ENCODE peak calls at places on chromosomes 2 and 18, in eight cellular contexts. J is right lobe of liver; N is effector memory CD4-positive, alpha-beta T cell; C is tibial artery; B is IMR-90; Q is Panc1; K is heart left ventricle; G is body of pancreas. E is an unnamed sample.

GRCh38 chr2:53600835-53601234 is 166.8 kb upstream of the CHAC2 start:
- DNase-seq in J (no peak), N (no peak), C (no peak), B (no peak), Q (no peak), K (no peak), G (no peak), E (no peak)

GRCh38 chr2:227616631-227617030 is 667 bp upstream of the SCYGR4 start:
- DNase-seq in J (no peak), N (no peak), C (no peak), B (no peak), Q (no peak), K (no peak), G (no peak), E (no peak)

GRCh38 chr18:49628993-49629795 is 67.3 kb downstream of the LIPG start:
- DNase-seq in J (peak; percentile 89), N (no peak), C (no peak), B (no peak), Q (no peak), K (peak; percentile 42), G (peak; percentile 45), E (no peak)

GRCh38 chr2:233161730-233162129 is 89.7 kb upstream of the ATG16L1 start:
- DNase-seq in J (no peak), N (no peak), C (no peak), B (no peak), Q (no peak), K (no peak), G (no peak), E (no peak)

GRCh38 chr2:120940319-120940696 is 204.6 kb downstream of the GLI2 start:
- DNase-seq in J (no peak), N (no peak), C (no peak), B (no peak), Q (no peak), K (no peak), G (no peak), E (no peak)

GRCh38 chr18:26574958-26575864 is 26.9 kb upstream of the KCTD1 start:
- DNase-seq in J (peak; percentile 48), N (no peak), C (no peak), B (peak; percentile 46), Q (no peak), K (peak; percentile 58), G (peak; percentile 32), E (peak; percentile 20)

GRCh38 chr2:191478754-191479679 is 198.9 kb upstream of the NABP1 start:
- DNase-seq in J (peak; percentile 53), N (no peak), C (no peak), B (peak; percentile 39), Q (no peak), K (peak; percentile 72), G (peak; percentile 75), E (peak; percentile 35)

GRCh38 chr2:48424356-48424755 is 105.6 kb upstream of the STON1 start:
- DNase-seq in J (no peak), N (no peak), C (no peak), B (no peak), Q (no peak), K (no peak), G (no peak), E (no peak)

GRCh38 chr18:75635096-75635495 is 207.6 kb upstream of the SMIM21 start:
- DNase-seq in J (no peak), N (no peak), C (no peak), B (no peak), Q (no peak), K (no peak), G (no peak), E (no peak)

GRCh38 chr2:72115361-72116080 is 32.1 kb downstream of the CYP26B1 start:
- DNase-seq in J (no peak), N (no peak), C (peak; percentile 60), B (peak; percentile 73), Q (peak; percentile 58), K (no peak), G (no peak), E (no peak)

GRCh38 chr2:203656522-203657287 is 49.7 kb upstream of the CD28 start:
- DNase-seq in J (peak; percentile 88), N (no peak), C (peak; percentile 78), B (peak; percentile 35), Q (no peak), K (peak; percentile 52), G (peak; percentile 54), E (no peak)

GRCh38 chr18:74333091-74333490 is 17.5 kb downstream of the C18orf63 start:
- DNase-seq in J (no peak), N (no peak), C (no peak), B (no peak), Q (no peak), K (no peak), G (no peak), E (no peak)

GRCh38 chr2:196840171-196840570 is 31.0 kb upstream of the C2orf66 start:
- DNase-seq in J (no peak), N (no peak), C (no peak), B (no peak), Q (no peak), K (no peak), G (no peak), E (no peak)

GRCh38 chr18:76491436-76491800 is 3.6 kb downstream of the ZNF516 start:
- DNase-seq in J (peak; percentile 91), N (peak; percentile 40), C (peak; percentile 78), B (peak; percentile 68), Q (no peak), K (peak; percentile 80), G (peak; percentile 79), E (peak; percentile 80)

GRCh38 chr18:68583685-68584084 is 131.2 kb downstream of the TMX3 start:
- DNase-seq in J (no peak), N (no peak), C (no peak), B (no peak), Q (no peak), K (no peak), G (no peak), E (no peak)

GRCh38 chr2:188142088-188142487 is 149.6 kb upstream of the GULP1 start:
- DNase-seq in J (no peak), N (no peak), C (no peak), B (no peak), Q (no peak), K (no peak), G (no peak), E (no peak)

GRCh38 chr2:84957771-84958134 is 13.2 kb upstream of the KCMF1 start:
- DNase-seq in J (no peak), N (no peak), C (no peak), B (no peak), Q (no peak), K (no peak), G (no peak), E (no peak)

GRCh38 chr2:84959494-84960156 is 11.3 kb upstream of the KCMF1 start:
- DNase-seq in J (no peak), N (no peak), C (peak; percentile 1), B (peak; percentile 64), Q (peak; percentile 76), K (no peak), G (peak; percentile 74), E (no peak)

GRCh38 chr2:84958135-84959044 is 12.6 kb upstream of the KCMF1 start:
- DNase-seq in J (no peak), N (no peak), C (peak; percentile 59), B (peak; percentile 97), Q (peak; percentile 97), K (no peak), G (peak; percentile 87), E (no peak)

GRCh38 chr2:84959045-84959493 is 11.9 kb upstream of the KCMF1 start:
- DNase-seq in J (no peak), N (no peak), C (peak; percentile 19), B (peak; percentile 90), Q (no peak), K (no peak), G (peak; percentile 22), E (no peak)

DNA sequence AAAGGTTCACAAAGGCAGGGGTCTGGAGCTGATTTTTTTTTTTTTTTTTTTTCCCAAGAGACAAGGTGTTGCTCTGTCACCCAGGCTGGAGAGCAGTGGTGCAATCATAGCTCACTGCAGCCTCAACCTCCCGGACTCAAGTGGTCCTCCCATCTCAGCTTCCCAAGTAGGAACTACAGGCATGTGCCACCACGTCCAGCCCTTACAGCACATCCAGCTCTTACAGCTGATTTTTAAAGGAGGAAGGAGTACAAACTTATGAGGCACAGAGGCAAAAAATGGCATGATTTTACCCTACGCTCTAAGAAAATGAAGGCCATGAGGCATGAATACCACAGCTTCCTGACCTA is 10.8 kb upstream of the KCMF1 start:
- DNase-seq in J (no peak), N (no peak), C (peak; percentile 31), B (no peak), Q (no peak), K (no peak), G (no peak), E (no peak)
- H3K4me1 ChIP-seq in J (no peaks in the 10 kb centered on the region), N (no peaks in the 10 kb centered on the region), C (peaks cover 17% of the 10 kb centered on the region), B (peaks cover 29% of the 10 kb centered on the region), Q (peaks cover 54% of the 10 kb centered on the region), K (peaks cover 5% of the 10 kb centered on the region), G (peaks cover 81% of the 10 kb centered on the region), E (peaks cover 6% of the 10 kb centered on the region)

DNA sequence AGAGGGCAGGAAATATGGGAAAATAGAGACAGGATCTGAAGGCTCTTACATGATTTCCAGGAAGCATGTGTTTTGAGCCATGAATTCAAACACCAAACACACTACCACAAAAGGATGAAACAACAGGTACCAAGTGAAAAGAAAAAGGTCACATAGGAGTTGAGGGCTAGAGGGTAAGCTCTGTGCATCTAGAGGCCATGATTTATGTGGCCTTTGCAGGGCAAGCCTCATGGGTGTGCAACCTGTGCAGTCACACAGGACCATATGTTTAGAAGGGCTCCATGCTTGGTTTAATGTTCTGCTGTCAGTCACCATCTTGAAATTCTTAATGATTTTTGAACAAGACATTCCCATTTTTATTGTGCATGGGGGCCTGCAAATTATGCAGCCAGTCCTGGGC is 134.5 kb upstream of the CCDC68 start:
- DNase-seq in J (no peak), N (no peak), C (no peak), B (no peak), Q (no peak), K (no peak), G (no peak), E (no peak)
- H3K4me1 ChIP-seq in J (no peaks in the 10 kb centered on the region), N (no peaks in the 10 kb centered on the region), C (no peaks in the 10 kb centered on the region), B (no peaks in the 10 kb centered on the region), Q (no peaks in the 10 kb centered on the region), K (peaks cover 11% of the 10 kb centered on the region), G (no peaks in the 10 kb centered on the region), E (no peaks in the 10 kb centered on the region)

DNA sequence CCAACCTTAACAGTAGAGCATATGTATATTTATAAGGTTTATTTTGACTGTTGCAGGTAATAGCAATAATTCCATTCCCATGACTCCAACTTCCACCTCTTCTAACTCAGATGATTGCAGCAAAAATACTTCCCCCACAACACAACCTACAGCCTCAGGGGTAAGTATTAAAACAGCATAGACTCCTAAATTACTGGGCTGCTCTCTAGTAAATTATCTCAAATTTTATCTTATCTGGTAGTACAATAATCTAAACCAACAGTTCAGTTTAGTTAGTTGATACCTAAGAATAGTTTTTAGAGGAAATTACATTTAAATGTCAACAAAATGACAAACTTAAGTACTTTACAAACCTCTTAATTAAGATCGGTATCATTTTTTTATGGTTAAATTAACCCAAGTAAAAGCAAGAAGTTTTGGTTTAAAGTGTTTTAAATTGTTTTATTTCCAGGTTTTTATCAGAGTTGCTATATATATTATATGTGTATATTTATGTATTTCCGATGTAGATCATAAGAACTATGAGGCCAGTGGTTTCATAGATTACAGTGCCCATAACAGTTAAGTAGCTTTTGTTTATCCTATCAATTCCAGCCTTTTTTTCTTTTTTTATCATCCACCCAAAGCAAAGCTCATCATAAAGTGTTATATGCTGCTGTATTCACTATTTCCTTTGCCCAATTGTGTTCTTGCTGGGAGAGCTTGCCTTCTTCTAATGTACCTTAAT is 13.7 kb downstream of the GATA6 start:
- DNase-seq in J (no peak), N (no peak), C (no peak), B (no peak), Q (no peak), K (no peak), G (no peak), E (no peak)
- H3K4me1 ChIP-seq in J (no peaks in the 10 kb centered on the region), N (no peaks in the 10 kb centered on the region), C (peaks cover 93% of the 10 kb centered on the region), B (peaks cover 4% of the 10 kb centered on the region), Q (no peaks in the 10 kb centered on the region), K (peaks cover 90% of the 10 kb centered on the region), G (peaks cover 90% of the 10 kb centered on the region), E (peaks cover 8% of the 10 kb centered on the region)

GRCh38 chr2:949384-949893 is 1.2 kb upstream of the SNTG2 start:
- DNase-seq in J (no peak), N (no peak), C (no peak), B (no peak), Q (no peak), K (no peak), G (no peak), E (no peak)
- H3K4me1 ChIP-seq in J (no peaks in the 10 kb centered on the region), N (no peaks in the 10 kb centered on the region), C (peaks cover 17% of the 10 kb centered on the region), B (no peaks in the 10 kb centered on the region), Q (peaks cover 3% of the 10 kb centered on the region), K (peaks cover 16% of the 10 kb centered on the region), G (peaks cover 20% of the 10 kb centered on the region), E (peaks cover 19% of the 10 kb centered on the region)

E was measured in uterus.